ENCODE peak calls at places on chromosomes 11 and 22, in six cellular contexts. E is WTC11, Q is HCT116, J is upper lobe of right lung, D is left ventricle myocardium inferior, I is mucosa of descending colon. C is an unnamed sample.

GRCh38 chr11:22192289-22192641 is 620 bp upstream of the ANO5 start:
- DNase-seq in E (peak), Q (no peak), J (no peak), D (peak), I (peak), C (no peak)

GRCh38 chr22:45846952-45847351 is 130.0 kb downstream of the WNT7B start:
- DNase-seq in E (no peak), Q (no peak), J (no peak), D (no peak), I (no peak), C (no peak)

GRCh38 chr11:118618115-118618990 is 10.9 kb downstream of the PHLDB1 start:
- DNase-seq in E (no peak), Q (no peak), J (peak), D (peak), I (peak), C (no peak)

GRCh38 chr22:47354668-47355387 is 592.4 kb downstream of the TBC1D22A start:
- DNase-seq in E (no peak), Q (no peak), J (no peak), D (no peak), I (no peak), C (no peak)

GRCh38 chr11:122649133-122649532 is 6.4 kb upstream of the UBASH3B start:
- DNase-seq in E (no peak), Q (no peak), J (no peak), D (no peak), I (no peak), C (no peak)

GRCh38 chr11:134036484-134037092 is 32.3 kb upstream of the JAM3 start:
- DNase-seq in E (peak), Q (no peak), J (no peak), D (no peak), I (no peak), C (no peak)

GRCh38 chr11:104705475-104706195 is 192.6 kb downstream of the CASP12 start:
- DNase-seq in E (no peak), Q (no peak), J (no peak), D (peak), I (no peak), C (peak)

GRCh38 chr22:23520875-23521441 is 59.1 kb downstream of the IGLL1 start:
- DNase-seq in E (no peak), Q (no peak), J (no peak), D (peak), I (peak), C (no peak)

GRCh38 chr22:37705205-37705604 is 8.4 kb downstream of the TRIOBP start:
- DNase-seq in E (no peak), Q (no peak), J (no peak), D (no peak), I (no peak), C (no peak)

GRCh38 chr11:4727171-4727570 is 22.6 kb downstream of the MMP26 start:
- DNase-seq in E (no peak), Q (no peak), J (no peak), D (no peak), I (no peak), C (no peak)

GRCh38 chr11:102438311-102439062 is 14.1 kb downstream of the TMEM123 start:
- DNase-seq in E (peak), Q (no peak), J (peak), D (no peak), I (no peak), C (no peak)

GRCh38 chr11:113906038-113906437 is 1.4 kb downstream of the HTR3B start:
- DNase-seq in E (peak), Q (peak), J (no peak), D (no peak), I (peak), C (no peak)

GRCh38 chr11:9574806-9575530 is 1.5 kb downstream of the WEE1 start:
- DNase-seq in E (peak), Q (peak), J (no peak), D (peak), I (peak), C (no peak)

GRCh38 chr11:128520886-128521696 is 66.3 kb downstream of the ETS1 start:
- DNase-seq in E (no peak), Q (no peak), J (no peak), D (no peak), I (peak), C (no peak)

GRCh38 chr22:43227231-43227630 is 40.3 kb upstream of the TTLL12 start:
- DNase-seq in E (no peak), Q (no peak), J (no peak), D (no peak), I (no peak), C (no peak)

GRCh38 chr11:859394-860131 is 16.9 kb downstream of the TSPAN4 start:
- DNase-seq in E (no peak), Q (no peak), J (no peak), D (peak), I (peak), C (no peak)

GRCh38 chr22:49642741-49643140 is 184.9 kb downstream of the BRD1 start:
- DNase-seq in E (no peak), Q (no peak), J (no peak), D (no peak), I (no peak), C (no peak)

GRCh38 chr11:128451651-128452470 is 135.5 kb downstream of the ETS1 start:
- DNase-seq in E (no peak), Q (no peak), J (peak), D (peak), I (peak), C (no peak)

GRCh38 chr11:84721561-84721961 is 905.6 kb downstream of the DLG2 start:
- DNase-seq in E (no peak), Q (no peak), J (no peak), D (no peak), I (no peak), C (no peak)

GRCh38 chr11:87421422-87421821 is 383.7 kb downstream of the TMEM135 start:
- DNase-seq in E (peak), Q (peak), J (no peak), D (no peak), I (no peak), C (no peak)

GRCh38 chr11:1782831-1783724 is 19.4 kb upstream of the CTSD start:
- DNase-seq in E (no peak), Q (no peak), J (no peak), D (no peak), I (no peak), C (no peak)

GRCh38 chr11:10728779-10729472 is 22.1 kb upstream of the CTR9 start:
- DNase-seq in E (peak), Q (no peak), J (no peak), D (no peak), I (no peak), C (no peak)

GRCh38 chr11:12942157-12942556 is 67.0 kb upstream of the RASSF10 start:
- DNase-seq in E (no peak), Q (no peak), J (no peak), D (no peak), I (no peak), C (no peak)

GRCh38 chr11:78039391-78039918 is 16.4 kb upstream of the KCTD14 start:
- DNase-seq in E (no peak), Q (no peak), J (no peak), D (no peak), I (no peak), C (no peak)

GRCh38 chr11:78038697-78039313 is 15.7 kb upstream of the KCTD14 start:
- DNase-seq in E (no peak), Q (no peak), J (no peak), D (no peak), I (peak), C (no peak)

GRCh38 chr11:78040691-78041379 is 17.8 kb upstream of the KCTD14 start:
- DNase-seq in E (no peak), Q (no peak), J (no peak), D (no peak), I (peak), C (no peak)

GRCh38 chr11:78041843-78042455 is 18.9 kb upstream of the KCTD14 start:
- DNase-seq in E (no peak), Q (no peak), J (no peak), D (no peak), I (no peak), C (no peak)

GRCh38 chr11:78039919-78040671 is 17.0 kb upstream of the KCTD14 start:
- DNase-seq in E (no peak), Q (no peak), J (peak), D (peak), I (peak), C (no peak)
- TF ChIP-seq CTCF in E (no peak), Q (no peak), J (no peak), D (no peak), I (no peak), C (no peak)

GRCh38 chr22:41739576-41739975 is 40.3 kb downstream of the MEI1 start:
- DNase-seq in E (no peak), Q (no peak), J (no peak), D (no peak), I (no peak), C (no peak)

GRCh38 chr22:41745968-41746367 is 46.7 kb downstream of the MEI1 start:
- DNase-seq in E (no peak), Q (no peak), J (no peak), D (no peak), I (no peak), C (no peak)

GRCh38 chr22:41746563-41747400 is 47.5 kb downstream of the MEI1 start:
- DNase-seq in E (peak), Q (peak), J (peak), D (peak), I (peak), C (peak)

GRCh38 chr22:41742918-41743317 is 43.6 kb downstream of the MEI1 start:
- DNase-seq in E (peak), Q (no peak), J (no peak), D (no peak), I (no peak), C (no peak)
- TF ChIP-seq CTCF in E (no peak), Q (no peak), J (no peak), D (no peak), I (no peak), C (no peak)

GRCh38 chr22:35411112-35411511 is 11.2 kb downstream of the MCM5 start:
- DNase-seq in E (no peak), Q (no peak), J (no peak), D (no peak), I (no peak), C (no peak)
- TF ChIP-seq CTCF in E (no peak), Q (no peak), J (no peak), D (peak), I (no peak), C (no peak)

DNA sequence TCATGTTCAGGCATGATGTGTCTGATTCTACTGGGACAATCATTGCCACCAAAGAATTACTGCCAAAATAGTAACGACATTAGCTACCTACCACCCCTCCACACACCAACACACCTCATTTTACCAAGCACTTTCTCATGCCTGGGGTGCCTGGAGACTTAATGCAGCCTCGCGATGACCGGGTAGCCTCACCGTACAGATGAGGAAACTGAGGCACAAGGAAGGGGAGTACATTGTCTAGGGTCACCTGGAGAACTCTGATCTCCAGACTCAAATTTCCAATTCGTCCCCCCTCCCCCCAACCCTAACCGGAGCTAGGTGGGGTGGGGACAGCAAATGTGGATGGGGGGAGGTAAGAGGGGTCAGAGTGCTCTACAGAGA is 2.7 kb upstream of the RTN4RL2 start:
- DNase-seq in E (no peak), Q (no peak), J (no peak), D (no peak), I (no peak), C (no peak)
- TF ChIP-seq CTCF in E (no peak), Q (no peak), J (no peak), D (peak), I (no peak), C (peak)

GRCh38 chr22:28052818-28053217 is 133.8 kb upstream of the PITPNB start:
- DNase-seq in E (no peak), Q (no peak), J (no peak), D (no peak), I (no peak), C (no peak)
- TF ChIP-seq CTCF in E (no peak), Q (no peak), J (no peak), D (no peak), I (no peak), C (no peak)

DNA sequence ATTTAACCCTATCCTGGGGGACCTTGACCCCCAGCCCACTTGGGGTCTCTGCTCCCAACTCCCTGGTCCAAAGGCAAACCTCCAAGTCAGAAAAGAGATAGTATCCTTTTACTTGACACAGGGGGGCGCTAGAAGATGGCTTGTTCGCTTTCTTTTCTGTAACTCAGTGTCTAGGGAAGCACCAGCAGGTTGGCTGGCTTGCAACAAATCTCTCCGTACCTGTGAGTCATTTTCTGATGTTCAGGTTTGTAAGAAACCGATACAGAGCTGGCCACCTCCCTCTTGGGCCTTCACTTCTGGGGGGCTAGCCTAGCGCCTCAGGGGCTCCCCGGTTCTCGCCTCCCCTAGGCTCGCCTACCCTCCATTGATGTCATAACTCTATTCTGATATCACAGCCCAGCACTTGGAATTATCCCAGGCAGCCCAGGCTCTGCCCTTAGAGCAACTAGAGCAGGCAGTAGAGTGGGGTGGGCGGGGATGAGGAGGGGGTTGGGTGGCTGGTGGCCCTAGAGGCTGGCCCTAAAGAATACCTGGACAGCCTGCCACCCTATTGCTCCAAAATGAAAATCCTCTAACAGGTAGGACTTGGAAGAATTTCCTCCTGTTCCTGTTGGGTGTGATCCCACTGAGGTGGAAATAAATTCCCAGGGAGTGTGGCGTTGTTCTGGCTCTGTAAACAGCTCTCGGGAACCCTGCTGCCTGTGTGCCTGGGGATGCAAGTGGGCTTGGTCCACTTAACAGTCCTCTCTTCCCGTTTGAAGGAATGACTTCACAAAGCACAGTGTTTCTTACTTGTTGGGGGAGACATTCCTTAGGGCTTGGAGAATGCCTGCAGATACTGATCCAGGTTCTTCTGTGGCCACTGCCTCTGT is 69.4 kb downstream of the OSBP2 start:
- DNase-seq in E (peak), Q (peak), J (no peak), D (no peak), I (no peak), C (no peak)
- TF ChIP-seq CTCF in E (peak), Q (peak), J (peak), D (peak), I (peak), C (peak)

GRCh38 chr11:64343740-64344133 is 3.7 kb downstream of the CCDC88B start:
- DNase-seq in E (peak), Q (no peak), J (no peak), D (no peak), I (peak), C (no peak)
- TF ChIP-seq CTCF in E (no peak), Q (no peak), J (peak), D (peak), I (no peak), C (no peak)

GRCh38 chr11:69750108-69750850 is 24.9 kb downstream of the FGF4 start:
- DNase-seq in E (peak), Q (no peak), J (no peak), D (no peak), I (no peak), C (no peak)
- TF ChIP-seq CTCF in E (no peak), Q (no peak), J (no peak), D (no peak), I (no peak), C (no peak)